ENCODE peak calls at places on chromosomes 3 and 15, in five cellular contexts. B is OCI-LY7, S is HTR-8/SVneo, M is GM04503, L is SK-N-SH. G is an unnamed sample.

GRCh38 chr3:94115482-94115881 is 52.6 kb downstream of the NSUN3 start:
- DNase-seq in B (peak; percentile 3), S (peak; percentile 12), M (no peak), L (peak; percentile 27), G (peak; percentile 34)

GRCh38 chr15:22945071-22945470 is 35.1 kb downstream of the CYFIP1 start:
- DNase-seq in B (no peak), S (no peak), M (no peak), L (no peak), G (no peak)

GRCh38 chr3:194683431-194683830 is 2.3 kb upstream of the FAM43A start:
- DNase-seq in B (no peak), S (no peak), M (no peak), L (no peak), G (no peak)

GRCh38 chr3:177431525-177432255 is 234.4 kb upstream of the TBL1XR1 start:
- DNase-seq in B (no peak), S (no peak), M (no peak), L (peak; percentile 32), G (no peak)

GRCh38 chr15:73374599-73374998 is 5.8 kb upstream of the HCN4 start:
- DNase-seq in B (peak; percentile 11), S (no peak), M (no peak), L (peak; percentile 70), G (no peak)

GRCh38 chr15:74839526-74840395 is 3.2 kb downstream of the ULK3 start:
- DNase-seq in B (peak; percentile 60), S (no peak), M (no peak), L (no peak), G (no peak)

GRCh38 chr15:38688761-38689160 is 124.1 kb upstream of the RASGRP1 start:
- DNase-seq in B (peak; percentile 15), S (no peak), M (no peak), L (no peak), G (no peak)

GRCh38 chr3:52456800-52457183 is 1.4 kb downstream of the NISCH start:
- DNase-seq in B (peak; percentile 18), S (no peak), M (no peak), L (no peak), G (no peak)

GRCh38 chr3:65138531-65138930 is 450.7 kb upstream of the ADAMTS9 start:
- DNase-seq in B (no peak), S (no peak), M (no peak), L (peak; percentile 66), G (no peak)

GRCh38 chr3:45756055-45756454 is 40.3 kb downstream of the SLC6A20 start:
- DNase-seq in B (no peak), S (no peak), M (no peak), L (no peak), G (no peak)

GRCh38 chr15:58147151-58147550 is 9.0 kb downstream of the AQP9 start:
- DNase-seq in B (no peak), S (no peak), M (no peak), L (no peak), G (no peak)

GRCh38 chr15:66599536-66600239 is 33.9 kb upstream of the LCTL start:
- DNase-seq in B (no peak), S (no peak), M (no peak), L (no peak), G (no peak)

GRCh38 chr3:64291956-64292355 is 66.7 kb upstream of the PRICKLE2 start:
- DNase-seq in B (no peak), S (no peak), M (peak; percentile 91), L (no peak), G (no peak)

GRCh38 chr15:99526671-99527070 is 39.1 kb upstream of the MEF2A start:
- DNase-seq in B (no peak), S (no peak), M (no peak), L (no peak), G (no peak)

GRCh38 chr3:194204793-194205065 is 68.8 kb downstream of the HES1 start:
- DNase-seq in B (no peak), S (no peak), M (no peak), L (no peak), G (no peak)

GRCh38 chr3:196098365-196098764 is 16.5 kb upstream of the TFRC start:
- DNase-seq in B (no peak), S (no peak), M (no peak), L (no peak), G (no peak)

GRCh38 chr3:162569314-162569713 is 1072.7 kb downstream of the OTOL1 start:
- DNase-seq in B (no peak), S (no peak), M (no peak), L (no peak), G (no peak)

GRCh38 chr3:49465269-49466034 is 4.6 kb upstream of the DAG1 start:
- DNase-seq in B (no peak), S (no peak), M (no peak), L (peak; percentile 34), G (no peak)

GRCh38 chr3:60322334-60322856 is 928.9 kb downstream of the FHIT start:
- DNase-seq in B (no peak), S (no peak), M (no peak), L (no peak), G (no peak)

GRCh38 chr3:94616833-94617232 is 554.0 kb downstream of the NSUN3 start:
- DNase-seq in B (no peak), S (no peak), M (no peak), L (no peak), G (no peak)

GRCh38 chr3:197847866-197848401 is 56.9 kb downstream of the LRCH3 start:
- DNase-seq in B (peak; percentile 77), S (no peak), M (peak; percentile 3), L (no peak), G (peak; percentile 80)

GRCh38 chr15:67303490-67304363 is 49.1 kb downstream of the IQCH start:
- DNase-seq in B (peak; percentile 73), S (peak; percentile 42), M (no peak), L (peak; percentile 6), G (peak; percentile 50)

GRCh38 chr15:73108676-73109075 is 56.4 kb downstream of the NEO1 start:
- DNase-seq in B (no peak), S (no peak), M (no peak), L (no peak), G (no peak)

GRCh38 chr3:69737396-69737795 is 1.9 kb upstream of the MITF start:
- DNase-seq in B (no peak), S (no peak), M (no peak), L (no peak), G (no peak)

GRCh38 chr3:169058681-169059080 is 604.8 kb downstream of the MECOM start:
- DNase-seq in B (no peak), S (no peak), M (no peak), L (no peak), G (no peak)

GRCh38 chr15:93209690-93210425 is 120.8 kb upstream of the RGMA start:
- DNase-seq in B (no peak), S (no peak), M (no peak), L (no peak), G (no peak)

GRCh38 chr3:119357190-119357589 is 63.0 kb downstream of the ARHGAP31 start:
- DNase-seq in B (no peak), S (no peak), M (no peak), L (no peak), G (no peak)

GRCh38 chr3:52051444-52051843 is 4.9 kb downstream of the DUSP7 start:
- DNase-seq in B (no peak), S (no peak), M (no peak), L (no peak), G (no peak)

GRCh38 chr15:70650567-70650966 is 112.8 kb downstream of the UACA start:
- DNase-seq in B (no peak), S (no peak), M (no peak), L (no peak), G (no peak)

GRCh38 chr3:54654776-54655175 is 273.1 kb downstream of the LRTM1 start:
- DNase-seq in B (no peak), S (no peak), M (no peak), L (no peak), G (no peak)

GRCh38 chr15:71015342-71015741 is 99.9 kb upstream of the THSD4 start:
- DNase-seq in B (no peak), S (no peak), M (no peak), L (no peak), G (no peak)

GRCh38 chr3:55264933-55265332 is 222.2 kb downstream of the WNT5A start:
- DNase-seq in B (no peak), S (no peak), M (no peak), L (no peak), G (no peak)

GRCh38 chr15:82552861-82553260 is 12.6 kb upstream of the RPS17 start:
- DNase-seq in B (no peak), S (no peak), M (no peak), L (no peak), G (no peak)

GRCh38 chr3:40653878-40654277 is 129.1 kb downstream of the ZNF621 start:
- DNase-seq in B (no peak), S (no peak), M (no peak), L (no peak), G (no peak)

GRCh38 chr3:54134155-54134554 is 11.8 kb downstream of the CACNA2D3 start:
- DNase-seq in B (no peak), S (no peak), M (no peak), L (no peak), G (no peak)

G was measured in NAMALWA.